ENCODE peak calls at places on chromosomes 3 and 15, in seven cellular contexts. One of them, this sample, is unnamed.

GRCh38 chr15:64092864-64093626 is 593 bp downstream of the CIAO2A start:
- DNase-seq in BJ: no peak
- DNase-seq in tibial artery: no peak
- DNase-seq in H1: peak
- DNase-seq in GM12865: peak
- DNase-seq in spleen: peak
- DNase-seq in pancreas: peak
- DNase-seq in this sample: no peak

GRCh38 chr3:13203398-13204176 is 130.4 kb upstream of the IQSEC1 start:
- DNase-seq in BJ: no peak
- DNase-seq in tibial artery: peak
- DNase-seq in H1: no peak
- DNase-seq in GM12865: no peak
- DNase-seq in spleen: peak
- DNase-seq in pancreas: no peak
- DNase-seq in this sample: no peak

GRCh38 chr3:82814660-82815059 is 1053.2 kb upstream of the GBE1 start:
- DNase-seq in BJ: no peak
- DNase-seq in tibial artery: no peak
- DNase-seq in H1: no peak
- DNase-seq in GM12865: no peak
- DNase-seq in spleen: no peak
- DNase-seq in pancreas: no peak
- DNase-seq in this sample: no peak

GRCh38 chr3:107740992-107741896 is 218.5 kb downstream of the BBX start:
- DNase-seq in BJ: no peak
- DNase-seq in tibial artery: no peak
- DNase-seq in H1: no peak
- DNase-seq in GM12865: peak
- DNase-seq in spleen: no peak
- DNase-seq in pancreas: no peak
- DNase-seq in this sample: no peak

GRCh38 chr3:53072653-53073552 is 27.0 kb upstream of the SFMBT1 start:
- DNase-seq in BJ: no peak
- DNase-seq in tibial artery: peak
- DNase-seq in H1: peak
- DNase-seq in GM12865: peak
- DNase-seq in spleen: peak
- DNase-seq in pancreas: peak
- DNase-seq in this sample: peak

GRCh38 chr3:16143870-16144568 is 30.5 kb upstream of the GALNT15 start:
- DNase-seq in BJ: no peak
- DNase-seq in tibial artery: no peak
- DNase-seq in H1: no peak
- DNase-seq in GM12865: no peak
- DNase-seq in spleen: no peak
- DNase-seq in pancreas: no peak
- DNase-seq in this sample: no peak

GRCh38 chr15:66614456-66615174 is 48.8 kb upstream of the LCTL start:
- DNase-seq in BJ: no peak
- DNase-seq in tibial artery: no peak
- DNase-seq in H1: no peak
- DNase-seq in GM12865: no peak
- DNase-seq in spleen: no peak
- DNase-seq in pancreas: no peak
- DNase-seq in this sample: no peak

GRCh38 chr3:70550723-70551319 is 238.4 kb upstream of the MDFIC2 start:
- DNase-seq in BJ: no peak
- DNase-seq in tibial artery: peak
- DNase-seq in H1: peak
- DNase-seq in GM12865: peak
- DNase-seq in spleen: peak
- DNase-seq in pancreas: peak
- DNase-seq in this sample: no peak

GRCh38 chr3:140816372-140816771 is 125.3 kb upstream of the SLC25A36 start:
- DNase-seq in BJ: no peak
- DNase-seq in tibial artery: no peak
- DNase-seq in H1: no peak
- DNase-seq in GM12865: peak
- DNase-seq in spleen: no peak
- DNase-seq in pancreas: no peak
- DNase-seq in this sample: no peak

GRCh38 chr15:99436472-99437314 is 129.1 kb upstream of the MEF2A start:
- DNase-seq in BJ: no peak
- DNase-seq in tibial artery: peak
- DNase-seq in H1: peak
- DNase-seq in GM12865: no peak
- DNase-seq in spleen: no peak
- DNase-seq in pancreas: no peak
- DNase-seq in this sample: no peak

GRCh38 chr15:101359365-101359947 is 64.4 kb upstream of the SNRPA1 start:
- DNase-seq in BJ: no peak
- DNase-seq in tibial artery: no peak
- DNase-seq in H1: peak
- DNase-seq in GM12865: no peak
- DNase-seq in spleen: no peak
- DNase-seq in pancreas: no peak
- DNase-seq in this sample: no peak

GRCh38 chr3:39260957-39261356 is 18.9 kb downstream of the CX3CR1 start:
- DNase-seq in BJ: peak
- DNase-seq in tibial artery: peak
- DNase-seq in H1: no peak
- DNase-seq in GM12865: peak
- DNase-seq in spleen: peak
- DNase-seq in pancreas: no peak
- DNase-seq in this sample: peak

GRCh38 chr3:39260318-39260717 is 19.5 kb downstream of the CX3CR1 start:
- DNase-seq in BJ: no peak
- DNase-seq in tibial artery: no peak
- DNase-seq in H1: no peak
- DNase-seq in GM12865: no peak
- DNase-seq in spleen: no peak
- DNase-seq in pancreas: no peak
- DNase-seq in this sample: no peak

GRCh38 chr3:39251576-39251975 is 28.3 kb downstream of the CX3CR1 start:
- DNase-seq in BJ: no peak
- DNase-seq in tibial artery: no peak
- DNase-seq in H1: no peak
- DNase-seq in GM12865: no peak
- DNase-seq in spleen: no peak
- DNase-seq in pancreas: no peak
- DNase-seq in this sample: no peak

GRCh38 chr3:39254806-39255449 is 24.9 kb downstream of the CX3CR1 start:
- DNase-seq in BJ: peak
- DNase-seq in tibial artery: no peak
- DNase-seq in H1: no peak
- DNase-seq in GM12865: no peak
- DNase-seq in spleen: no peak
- DNase-seq in pancreas: no peak
- DNase-seq in this sample: peak

GRCh38 chr3:39255503-39256325 is 24.1 kb downstream of the CX3CR1 start:
- DNase-seq in BJ: no peak
- DNase-seq in tibial artery: peak
- DNase-seq in H1: no peak
- DNase-seq in GM12865: peak
- DNase-seq in spleen: peak
- DNase-seq in pancreas: no peak
- DNase-seq in this sample: no peak
- H3K4me3 ChIP-seq in BJ: no peak
- H3K4me3 ChIP-seq in tibial artery: no peak
- H3K4me3 ChIP-seq in H1: no peak
- H3K4me3 ChIP-seq in GM12865: peak
- H3K4me3 ChIP-seq in spleen: no peak
- H3K4me3 ChIP-seq in pancreas: no peak
- H3K4me3 ChIP-seq in this sample: no peak

DNA sequence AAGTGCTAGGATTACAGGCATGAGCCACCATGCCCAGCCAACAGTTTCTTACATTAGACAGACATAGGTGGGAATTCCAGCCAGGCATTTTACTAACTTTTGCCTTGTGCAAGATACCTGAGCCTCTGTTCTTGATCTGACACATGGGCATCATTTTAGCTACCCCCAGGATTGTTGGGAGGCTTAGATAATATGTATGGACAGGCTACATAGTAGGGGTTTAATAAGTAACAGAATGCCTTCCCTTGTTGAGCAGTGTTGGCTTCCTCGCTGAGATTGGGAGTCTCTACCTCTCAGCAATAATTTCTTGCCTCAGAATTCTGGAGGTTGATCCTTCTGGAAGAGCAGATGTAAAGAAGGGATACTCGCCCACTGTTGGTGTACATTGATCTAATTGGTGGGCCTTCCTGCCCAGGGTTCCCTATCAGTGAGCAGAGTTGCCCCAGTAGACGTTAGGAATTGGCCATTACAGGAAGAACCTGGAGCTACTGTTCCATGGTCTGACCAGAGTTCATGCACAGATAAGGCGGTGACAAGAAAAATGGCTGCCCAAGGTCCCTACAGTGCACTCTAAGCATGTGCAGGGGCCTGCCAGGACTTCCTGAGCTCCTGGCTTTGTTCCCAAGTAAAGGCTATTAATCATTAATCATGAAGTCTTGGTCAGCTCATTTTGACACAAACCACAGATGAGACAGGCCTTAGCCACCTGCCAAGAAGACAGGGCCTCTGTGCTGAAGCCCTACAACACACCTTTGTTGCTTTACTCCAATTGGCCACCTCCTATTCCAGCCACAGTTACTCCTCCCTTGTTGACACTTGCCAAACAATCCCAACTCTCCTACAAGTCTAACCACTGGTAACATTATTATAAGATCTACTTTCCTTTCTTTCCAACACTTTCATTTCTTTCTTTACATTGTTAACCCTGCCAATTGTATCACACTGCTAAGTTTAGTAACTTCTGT is 5.0 kb upstream of the IL17RE start:
- DNase-seq in BJ: no peak
- DNase-seq in tibial artery: no peak
- DNase-seq in H1: no peak
- DNase-seq in GM12865: no peak
- DNase-seq in spleen: peak
- DNase-seq in pancreas: peak
- DNase-seq in this sample: peak
- H3K4me3 ChIP-seq in BJ: no peak
- H3K4me3 ChIP-seq in tibial artery: no peak
- H3K4me3 ChIP-seq in H1: no peak
- H3K4me3 ChIP-seq in GM12865: no peak
- H3K4me3 ChIP-seq in spleen: no peak
- H3K4me3 ChIP-seq in pancreas: no peak
- H3K4me3 ChIP-seq in this sample: no peak

GRCh38 chr3:129280183-129280582 is 1.5 kb downstream of the HMCES start:
- DNase-seq in BJ: no peak
- DNase-seq in tibial artery: no peak
- DNase-seq in H1: no peak
- DNase-seq in GM12865: no peak
- DNase-seq in spleen: no peak
- DNase-seq in pancreas: no peak
- DNase-seq in this sample: no peak

GRCh38 chr3:129278439-129278969 is at the start of gene HMCES:
- DNase-seq in BJ: no peak
- DNase-seq in tibial artery: peak
- DNase-seq in H1: peak
- DNase-seq in GM12865: peak
- DNase-seq in spleen: peak
- DNase-seq in pancreas: peak
- DNase-seq in this sample: peak

GRCh38 chr3:129278970-129279906 is 568 bp downstream of the HMCES start:
- DNase-seq in BJ: no peak
- DNase-seq in tibial artery: no peak
- DNase-seq in H1: peak
- DNase-seq in GM12865: peak
- DNase-seq in spleen: peak
- DNase-seq in pancreas: peak
- DNase-seq in this sample: peak

GRCh38 chr3:129276385-129276784 is 2.3 kb upstream of the HMCES start:
- DNase-seq in BJ: no peak
- DNase-seq in tibial artery: no peak
- DNase-seq in H1: no peak
- DNase-seq in GM12865: peak
- DNase-seq in spleen: peak
- DNase-seq in pancreas: no peak
- DNase-seq in this sample: no peak

GRCh38 chr3:129277829-129278271 is 820 bp upstream of the HMCES start:
- DNase-seq in BJ: no peak
- DNase-seq in tibial artery: no peak
- DNase-seq in H1: peak
- DNase-seq in GM12865: no peak
- DNase-seq in spleen: peak
- DNase-seq in pancreas: peak
- DNase-seq in this sample: no peak
- H3K4me3 ChIP-seq in BJ: peak
- H3K4me3 ChIP-seq in tibial artery: peak
- H3K4me3 ChIP-seq in H1: peak
- H3K4me3 ChIP-seq in GM12865: no peak
- H3K4me3 ChIP-seq in spleen: peak
- H3K4me3 ChIP-seq in pancreas: peak
- H3K4me3 ChIP-seq in this sample: no peak

GRCh38 chr3:72559377-72559776 is 288.9 kb downstream of the SHQ1 start:
- DNase-seq in BJ: no peak
- DNase-seq in tibial artery: no peak
- DNase-seq in H1: no peak
- DNase-seq in GM12865: no peak
- DNase-seq in spleen: no peak
- DNase-seq in pancreas: no peak
- DNase-seq in this sample: no peak
- H3K4me3 ChIP-seq in BJ: no peak
- H3K4me3 ChIP-seq in tibial artery: no peak
- H3K4me3 ChIP-seq in H1: no peak
- H3K4me3 ChIP-seq in GM12865: no peak
- H3K4me3 ChIP-seq in spleen: no peak
- H3K4me3 ChIP-seq in pancreas: no peak
- H3K4me3 ChIP-seq in this sample: no peak

GRCh38 chr3:112048911-112049310 is 14.4 kb downstream of the TMPRSS7 start:
- DNase-seq in BJ: no peak
- DNase-seq in tibial artery: no peak
- DNase-seq in H1: no peak
- DNase-seq in GM12865: no peak
- DNase-seq in spleen: no peak
- DNase-seq in pancreas: no peak
- DNase-seq in this sample: no peak
- H3K4me3 ChIP-seq in BJ: no peak
- H3K4me3 ChIP-seq in tibial artery: no peak
- H3K4me3 ChIP-seq in H1: no peak
- H3K4me3 ChIP-seq in GM12865: no peak
- H3K4me3 ChIP-seq in spleen: no peak
- H3K4me3 ChIP-seq in pancreas: no peak
- H3K4me3 ChIP-seq in this sample: no peak